ENCODE peak calls at places on chromosomes 12 and 14, in ten cellular contexts. Z is A172; U is stimulated activated CD8-positive, alpha-beta memory T cell treated with anti-CD3 and anti-CD28 coated beads, Interleukin-7, amount 100 ng/mL, for 24 hours; W is natural killer cell; M is Right ventricle myocardium superior; H is AG08395; T is central memory CD8-positive, alpha-beta T cell; X is activated T-cell treated with anti-CD3 and anti-CD28 coated beads, Interleukin-2, amount 50 U/mL, for 1 hour; F is ACHN; C is cardiac septum. D is an unnamed sample.

GRCh38 chr12:109797905-109798669 is 35.1 kb downstream of the TRPV4 start:
- DNase-seq in Z (no peak), U (no peak), W (no peak), M (no peak), H (no peak), T (no peak), X (no peak), F (peak), C (no peak), D (no peak)

GRCh38 chr14:38138581-38139138 is 69.0 kb upstream of the SSTR1 start:
- DNase-seq in Z (peak), U (no peak), W (no peak), M (no peak), H (no peak), T (no peak), X (no peak), F (no peak), C (no peak), D (no peak)

GRCh38 chr14:57182760-57183503 is 85.8 kb downstream of the EXOC5 start:
- DNase-seq in Z (no peak), U (no peak), W (no peak), M (no peak), H (no peak), T (no peak), X (no peak), F (peak), C (no peak), D (no peak)

GRCh38 chr14:105737504-105738246 is 211.3 kb downstream of the TMEM121 start:
- DNase-seq in Z (no peak), U (no peak), W (no peak), M (peak), H (no peak), T (no peak), X (no peak), F (no peak), C (no peak), D (no peak)

GRCh38 chr14:26887842-26888241 is 290.0 kb upstream of the NOVA1 start:
- DNase-seq in Z (no peak), U (no peak), W (no peak), M (peak), H (peak), T (no peak), X (no peak), F (no peak), C (no peak), D (no peak)

GRCh38 chr14:100899841-100900771 is 3.4 kb downstream of the RTL1 start:
- DNase-seq in Z (no peak), U (no peak), W (no peak), M (peak), H (no peak), T (no peak), X (no peak), F (no peak), C (peak), D (no peak)

GRCh38 chr14:77485901-77486678 is 12.5 kb downstream of the ISM2 start:
- DNase-seq in Z (peak), U (no peak), W (no peak), M (no peak), H (peak), T (no peak), X (no peak), F (peak), C (no peak), D (peak)

GRCh38 chr14:34971381-34971780 is 11.4 kb upstream of the SRP54 start:
- DNase-seq in Z (no peak), U (no peak), W (no peak), M (no peak), H (peak), T (no peak), X (no peak), F (no peak), C (no peak), D (peak)

GRCh38 chr14:23577710-23578392 is 739 bp downstream of the JPH4 start:
- DNase-seq in Z (no peak), U (no peak), W (no peak), M (no peak), H (no peak), T (no peak), X (no peak), F (no peak), C (peak), D (no peak)

GRCh38 chr14:68181395-68182326 is 362.1 kb downstream of the RAD51B start:
- DNase-seq in Z (peak), U (no peak), W (no peak), M (no peak), H (peak), T (no peak), X (no peak), F (peak), C (no peak), D (no peak)

GRCh38 chr12:31321565-31322228 is 4.3 kb downstream of the SINHCAF start:
- DNase-seq in Z (no peak), U (no peak), W (no peak), M (no peak), H (no peak), T (no peak), X (no peak), F (peak), C (no peak), D (no peak)

GRCh38 chr14:92217956-92218355 is 96.2 kb downstream of the CPSF2 start:
- DNase-seq in Z (no peak), U (no peak), W (no peak), M (no peak), H (peak), T (no peak), X (no peak), F (no peak), C (no peak), D (no peak)

GRCh38 chr12:66403746-66404145 is 101.5 kb downstream of the HELB start:
- DNase-seq in Z (no peak), U (no peak), W (no peak), M (peak), H (no peak), T (no peak), X (no peak), F (no peak), C (no peak), D (no peak)

GRCh38 chr12:71746983-71747611 is 7.6 kb upstream of the RAB21 start:
- DNase-seq in Z (peak), U (no peak), W (no peak), M (no peak), H (peak), T (peak), X (peak), F (peak), C (no peak), D (peak)

GRCh38 chr14:32300146-32300545 is 29.0 kb upstream of the AKAP6 start:
- DNase-seq in Z (no peak), U (no peak), W (no peak), M (no peak), H (no peak), T (no peak), X (no peak), F (no peak), C (no peak), D (no peak)

GRCh38 chr14:40346275-40346674 is 914.0 kb upstream of the FBXO33 start:
- DNase-seq in Z (no peak), U (no peak), W (no peak), M (no peak), H (no peak), T (no peak), X (no peak), F (no peak), C (no peak), D (no peak)

GRCh38 chr12:64801381-64801780 is 23.1 kb upstream of the TBC1D30 start:
- DNase-seq in Z (no peak), U (no peak), W (no peak), M (no peak), H (no peak), T (no peak), X (no peak), F (peak), C (no peak), D (no peak)

GRCh38 chr14:23557521-23557920 is 1.4 kb downstream of the THTPA start:
- DNase-seq in Z (no peak), U (no peak), W (no peak), M (no peak), H (no peak), T (no peak), X (no peak), F (no peak), C (no peak), D (no peak)

GRCh38 chr12:103930787-103931536 is 752 bp downstream of the HSP90B1 start:
- DNase-seq in Z (no peak), U (no peak), W (peak), M (peak), H (peak), T (no peak), X (no peak), F (peak), C (peak), D (no peak)

GRCh38 chr14:49970474-49971147 is 77.7 kb downstream of the ARF6 start:
- DNase-seq in Z (no peak), U (no peak), W (no peak), M (no peak), H (no peak), T (no peak), X (no peak), F (no peak), C (no peak), D (no peak)

GRCh38 chr14:99329711-99330315 is 57.8 kb upstream of the BCL11B start:
- DNase-seq in Z (no peak), U (no peak), W (no peak), M (no peak), H (no peak), T (no peak), X (no peak), F (no peak), C (no peak), D (no peak)

GRCh38 chr14:28294834-28295440 is 471.6 kb upstream of the FOXG1 start:
- DNase-seq in Z (no peak), U (no peak), W (no peak), M (no peak), H (no peak), T (no peak), X (no peak), F (peak), C (no peak), D (no peak)

GRCh38 chr14:101709962-101710891 is 51.3 kb upstream of the PPP2R5C start:
- DNase-seq in Z (no peak), U (no peak), W (peak), M (no peak), H (no peak), T (peak), X (no peak), F (no peak), C (no peak), D (no peak)

GRCh38 chr12:76083246-76083735 is 1.2 kb downstream of the NAP1L1 start:
- DNase-seq in Z (no peak), U (no peak), W (no peak), M (no peak), H (no peak), T (no peak), X (no peak), F (no peak), C (no peak), D (no peak)

GRCh38 chr12:47021298-47021697 is 58.1 kb upstream of the PCED1B start:
- DNase-seq in Z (peak), U (no peak), W (no peak), M (no peak), H (peak), T (no peak), X (no peak), F (peak), C (no peak), D (peak)

GRCh38 chr14:41606249-41607118 is at the start of gene LRFN5:
- DNase-seq in Z (no peak), U (no peak), W (no peak), M (peak), H (no peak), T (no peak), X (no peak), F (no peak), C (no peak), D (no peak)

GRCh38 chr12:103840881-103841689 is at the start of gene NT5DC3:
- DNase-seq in Z (peak), U (peak), W (peak), M (peak), H (peak), T (peak), X (peak), F (peak), C (peak), D (peak)

GRCh38 chr14:103146141-103146709 is 23.0 kb downstream of the TNFAIP2 start:
- DNase-seq in Z (no peak), U (no peak), W (no peak), M (no peak), H (no peak), T (no peak), X (no peak), F (no peak), C (no peak), D (no peak)

GRCh38 chr12:109098142-109098652 is 800 bp downstream of the UNG start:
- DNase-seq in Z (no peak), U (no peak), W (no peak), M (peak), H (peak), T (no peak), X (no peak), F (peak), C (no peak), D (peak)

GRCh38 chr14:100621806-100622205 is 34.6 kb upstream of the BEGAIN start:
- DNase-seq in Z (no peak), U (no peak), W (no peak), M (peak), H (no peak), T (no peak), X (peak), F (no peak), C (peak), D (no peak)

GRCh38 chr14:26008290-26008689 is 589.5 kb downstream of the NOVA1 start:
- DNase-seq in Z (no peak), U (no peak), W (no peak), M (no peak), H (no peak), T (no peak), X (no peak), F (peak), C (no peak), D (no peak)

GRCh38 chr12:116180448-116180847 is 97.0 kb downstream of the MED13L start:
- DNase-seq in Z (no peak), U (no peak), W (no peak), M (no peak), H (no peak), T (no peak), X (no peak), F (no peak), C (no peak), D (no peak)

D was measured in H54.